ENCODE peak calls at places on chromosomes 12 and 14, in five cellular contexts. X, D, N, Z and W are unnamed samples.

GRCh38 chr12:48883305-48884171 is 17.9 kb upstream of the RND1 start:
- DNase-seq in D (no peak), N (no peak), X (no peak), Z (no peak), W (no peak)

GRCh38 chr14:104358528-104359300 is 220.3 kb downstream of the KIF26A start:
- DNase-seq in X (no peak), N (no peak), D (no peak), Z (no peak), W (no peak)

GRCh38 chr14:99120147-99121026 is 151.6 kb downstream of the BCL11B start:
- DNase-seq in N (no peak), X (no peak), Z (no peak), D (no peak), W (no peak)

GRCh38 chr14:69713127-69713800 is 53.7 kb upstream of the SRSF5 start:
- DNase-seq in D (no peak), Z (no peak), N (no peak), X (no peak), W (no peak)

GRCh38 chr12:49582201-49582600 is 14.3 kb upstream of the MCRS1 start:
- DNase-seq in N (no peak), D (peak; percentile 43), X (no peak), Z (no peak), W (no peak)

GRCh38 chr14:80927385-80927989 is 14.1 kb downstream of the CEP128 start:
- DNase-seq in D (no peak), Z (no peak), X (no peak), N (no peak), W (no peak)

GRCh38 chr12:110647669-110648068 is 33.7 kb downstream of the TCTN1 start:
- DNase-seq in D (no peak), N (no peak), Z (no peak), X (no peak), W (no peak)

GRCh38 chr12:49332891-49333371 is 4.1 kb downstream of the C1QL4 start:
- DNase-seq in D (peak; percentile 26), X (no peak), N (no peak), Z (no peak), W (no peak)

GRCh38 chr12:43148711-43149110 is 403.3 kb downstream of the ADAMTS20 start:
- DNase-seq in N (peak; percentile 29), D (no peak), X (no peak), Z (no peak), W (no peak)

DNA sequence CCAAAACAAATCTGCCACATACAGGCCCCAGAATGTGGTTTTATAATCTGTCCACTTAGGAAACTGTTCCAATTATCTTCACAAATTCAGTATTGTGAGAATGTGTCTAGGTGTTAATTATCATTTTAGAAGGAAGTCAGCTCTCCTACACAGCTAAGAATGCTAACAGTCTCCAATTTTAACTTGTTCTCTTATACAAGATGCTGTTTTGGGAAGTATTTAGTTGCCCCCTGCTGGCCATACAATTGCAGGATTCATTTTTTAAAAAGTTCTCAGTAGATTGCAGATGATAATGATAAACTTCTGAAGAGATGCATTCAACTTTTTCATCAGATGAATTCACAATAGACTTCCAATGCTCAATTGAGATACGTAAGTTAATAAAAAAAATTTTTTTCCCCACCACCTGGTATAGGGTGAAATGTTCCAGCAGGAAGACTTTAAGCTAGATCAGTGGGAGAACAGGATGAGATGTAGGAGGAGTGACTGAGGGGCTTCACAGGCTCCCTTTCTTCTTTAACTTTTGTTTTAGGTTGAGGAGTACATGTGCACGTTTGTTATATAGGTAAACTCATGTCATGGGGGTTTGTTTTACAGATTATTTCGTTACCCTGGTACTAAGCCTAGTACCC is 27.3 kb upstream of the OSBPL8 start:
- DNase-seq in Z (peak; percentile 5), X (peak; percentile 35), N (no peak), D (peak; percentile 19), W (no peak)
- TF ChIP-seq CTCF in Z (peak; percentile 55), X (peak; percentile 55), N (peak; percentile 62), D (peak; percentile 51), W (peak; percentile 93)

DNA sequence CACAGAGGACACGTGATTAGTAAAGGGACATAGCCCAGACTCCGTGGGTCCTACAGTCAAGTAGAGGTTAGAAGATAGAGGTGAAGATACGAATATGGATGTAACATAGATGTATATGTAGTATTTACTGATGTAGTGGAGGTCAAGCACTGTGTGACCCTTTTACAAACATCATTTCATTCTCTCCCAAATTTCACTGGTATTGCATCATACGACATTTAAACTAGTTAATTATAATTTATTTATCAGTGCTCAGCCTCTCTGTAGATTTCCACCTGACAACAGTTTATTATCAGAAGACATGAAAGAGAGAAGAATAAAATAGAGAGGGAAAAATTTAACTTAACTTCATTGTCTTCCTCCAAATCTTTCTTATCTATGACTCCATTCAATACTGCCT is 927.9 kb upstream of the TMEM132C start:
- DNase-seq in D (no peak), N (no peak), Z (no peak), X (no peak), W (no peak)
- TF ChIP-seq CTCF in D (no peak), N (no peak), Z (no peak), X (no peak), W (no peak)

GRCh38 chr14:95256776-95257060 is 63.0 kb downstream of the CLMN start:
- DNase-seq in X (no peak), D (no peak), N (no peak), Z (no peak), W (no peak)
- TF ChIP-seq CTCF in X (no peak), D (no peak), N (no peak), Z (no peak), W (no peak)

GRCh38 chr12:6773662-6774351 is 1.5 kb downstream of the LAG3 start:
- DNase-seq in X (no peak), D (no peak), N (no peak), Z (peak; percentile 58), W (no peak)
- TF ChIP-seq CTCF in X (no peak), D (no peak), N (no peak), Z (no peak), W (no peak)

GRCh38 chr12:106193404-106194215 is 54.2 kb downstream of the CKAP4 start:
- DNase-seq in X (no peak), Z (no peak), N (no peak), D (no peak), W (no peak)

GRCh38 chr12:106192659-106193403 is 54.1 kb upstream of the NUAK1 start:
- DNase-seq in D (no peak), X (peak; percentile 28), N (peak; percentile 27), Z (no peak), W (no peak)

GRCh38 chr12:106195638-106196037 is 52.2 kb downstream of the CKAP4 start:
- DNase-seq in D (no peak), Z (no peak), X (peak; percentile 82), N (peak; percentile 70), W (no peak)

GRCh38 chr12:106194351-106194750 is 53.5 kb downstream of the CKAP4 start:
- DNase-seq in D (no peak), X (no peak), Z (no peak), N (no peak), W (no peak)

GRCh38 chr12:106197906-106198623 is 49.8 kb downstream of the CKAP4 start:
- DNase-seq in N (no peak), X (no peak), Z (no peak), D (no peak), W (no peak)
- TF ChIP-seq CTCF in N (no peak), X (no peak), Z (no peak), D (no peak), W (no peak)

DNA sequence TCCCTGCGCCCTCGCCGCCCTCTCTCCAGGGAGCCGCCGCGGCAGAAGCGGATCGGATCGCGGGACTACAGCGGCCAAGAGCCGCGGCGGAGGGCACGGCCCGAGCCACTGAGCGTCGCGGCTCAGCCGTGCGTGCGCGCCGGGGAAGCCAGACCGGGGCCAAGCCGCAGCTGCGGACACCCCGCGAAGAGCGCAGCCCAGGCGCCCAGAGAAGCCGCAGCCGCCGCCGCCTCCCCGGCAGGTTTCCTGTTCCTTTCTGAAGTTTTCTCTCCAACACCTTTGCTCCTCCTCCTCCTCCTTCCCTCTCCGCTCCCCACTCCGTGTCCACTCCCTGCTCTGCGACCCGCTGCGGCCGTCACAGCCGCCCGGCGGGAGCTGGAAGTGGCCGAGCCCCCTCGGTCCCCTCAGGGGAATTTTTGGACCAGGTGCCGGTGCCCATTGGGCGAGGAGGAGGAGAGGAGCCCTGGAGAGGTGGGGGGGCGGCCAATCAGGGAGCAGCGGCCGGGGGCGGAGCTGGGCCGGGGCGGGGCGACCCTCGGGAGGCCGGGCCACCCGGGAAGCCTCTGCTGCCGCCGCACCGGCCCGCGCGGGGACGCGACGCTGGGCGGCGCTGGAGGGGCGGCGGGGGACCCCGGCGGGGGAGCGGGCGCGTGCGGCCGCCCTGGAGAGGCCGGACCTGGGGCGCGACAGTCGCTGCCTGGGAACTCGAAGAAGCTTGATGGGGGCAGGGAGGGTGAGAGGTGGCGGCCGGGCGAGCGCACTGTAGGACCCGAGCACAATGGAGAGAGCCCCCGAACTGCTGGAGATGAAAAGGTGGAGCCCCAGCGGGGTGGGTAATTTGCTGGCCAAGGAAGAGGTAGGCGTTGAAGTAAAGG is at the start of gene ITPR2:
- DNase-seq in D (peak; percentile 100), X (peak; percentile 95), N (peak; percentile 86), Z (peak; percentile 97), W (peak; percentile 93)
- TF ChIP-seq CTCF in D (peak; percentile 45), X (peak; percentile 18), N (no peak), Z (no peak), W (peak; percentile 70)

GRCh38 chr12:74776378-74776777 is 238.7 kb downstream of the ATXN7L3B start:
- DNase-seq in D (no peak), Z (no peak), X (no peak), N (no peak), W (peak; percentile 28)

GRCh38 chr12:74782086-74782485 is 244.5 kb downstream of the ATXN7L3B start:
- DNase-seq in N (no peak), Z (no peak), D (no peak), X (no peak), W (no peak)

DNA sequence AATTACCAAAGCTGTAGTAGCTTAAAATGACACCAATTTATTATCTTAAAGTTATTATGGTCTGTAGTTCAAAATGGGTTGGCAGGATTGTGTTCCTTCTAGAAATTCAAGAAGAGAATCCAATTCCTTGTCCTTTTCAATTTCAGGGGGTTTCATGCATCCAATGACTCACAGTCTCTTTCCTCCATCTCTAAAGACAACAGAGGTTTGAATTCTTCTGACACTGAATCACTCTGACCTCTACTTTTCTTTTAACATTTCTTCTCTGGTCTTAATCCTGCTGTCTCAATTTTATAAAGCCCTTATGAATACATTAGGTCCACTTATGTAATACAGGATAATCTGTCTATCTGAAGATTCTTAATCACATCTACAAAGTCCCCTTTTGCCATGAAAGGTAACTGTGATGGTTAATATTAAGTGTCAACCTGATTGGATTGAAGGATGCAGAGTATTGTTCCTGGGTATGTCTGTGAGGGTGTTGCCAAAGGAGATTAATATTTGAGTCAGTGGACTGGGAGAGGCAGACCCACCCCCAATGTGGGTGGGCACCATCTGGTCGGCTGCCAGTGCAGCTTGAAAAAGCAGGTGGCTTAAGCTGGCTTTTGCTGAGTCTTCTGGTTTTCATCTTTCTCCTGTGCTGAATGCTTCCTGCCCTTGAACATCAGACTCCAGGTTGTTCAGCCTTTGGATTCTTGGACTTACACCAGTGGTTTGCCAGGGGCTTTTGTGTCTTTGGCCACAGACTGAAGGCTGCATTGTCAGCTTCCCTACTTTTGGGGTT is 243.0 kb downstream of the ATXN7L3B start:
- DNase-seq in D (no peak), N (no peak), X (no peak), Z (no peak), W (no peak)
- TF ChIP-seq CTCF in D (no peak), N (no peak), X (no peak), Z (no peak), W (no peak)